ENCODE peak calls at places on chromosomes 3 and 15, in four cellular contexts. Z, G, X and N are unnamed samples.

GRCh38 chr15:75732809-75733451 is 20.3 kb upstream of the CSPG4 start:
- DNase-seq in X (peak), G (peak), Z (peak), N (peak)

GRCh38 chr15:74319596-74320357 is 47.7 kb downstream of the CYP11A1 start:
- DNase-seq in Z (no peak), G (no peak), X (no peak), N (peak)

GRCh38 chr3:173785004-173785403 is 387.5 kb downstream of the NLGN1 start:
- DNase-seq in Z (no peak), G (no peak), X (no peak), N (no peak)

GRCh38 chr3:197547618-197548017 is 8.2 kb downstream of the BDH1 start:
- DNase-seq in X (no peak), Z (peak), G (no peak), N (peak)

GRCh38 chr3:109369510-109369909 is 32.2 kb upstream of the DPPA4 start:
- DNase-seq in G (no peak), X (no peak), Z (no peak), N (peak)

GRCh38 chr3:72633101-72633500 is 215.1 kb downstream of the SHQ1 start:
- DNase-seq in Z (no peak), X (no peak), G (peak), N (no peak)

GRCh38 chr3:65988440-65988839 is 50.3 kb downstream of the MAGI1 start:
- DNase-seq in X (no peak), G (no peak), Z (no peak), N (no peak)

GRCh38 chr15:43463542-43463941 is 29.4 kb downstream of the TP53BP1 start:
- DNase-seq in X (no peak), Z (no peak), G (peak), N (no peak)

DNA sequence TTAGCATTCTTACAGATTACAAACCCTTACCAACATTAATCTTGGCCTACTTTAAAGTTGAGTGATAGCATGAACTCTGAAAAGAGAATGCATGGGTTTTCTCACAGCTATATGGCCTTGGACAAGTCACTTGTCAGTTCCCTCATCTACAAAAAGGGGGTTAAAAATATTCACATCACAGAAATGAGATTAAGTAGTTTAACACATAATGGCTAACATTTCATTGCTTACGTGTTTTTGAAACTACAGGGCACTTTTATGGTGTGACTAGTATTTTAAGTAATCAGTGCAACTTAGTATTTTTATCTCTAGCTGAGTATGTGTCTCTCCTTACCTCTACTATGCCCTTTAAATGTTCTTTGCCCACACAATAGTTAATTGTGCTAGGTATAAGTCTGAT is 13.8 kb downstream of the TRIM59 start:
- DNase-seq in G (no peak), Z (no peak), X (no peak), N (no peak)
- TF ChIP-seq CTCF in G (no peak), Z (no peak), X (no peak), N (no peak)

GRCh38 chr3:4983739-4984510 is 4.7 kb downstream of the BHLHE40 start:
- DNase-seq in G (peak), X (peak), Z (peak), N (no peak)

GRCh38 chr3:4986611-4987373 is 7.6 kb downstream of the BHLHE40 start:
- DNase-seq in G (peak), X (peak), Z (peak), N (peak)

GRCh38 chr3:4984511-4984864 is 5.3 kb downstream of the BHLHE40 start:
- DNase-seq in G (peak), X (no peak), Z (no peak), N (no peak)

GRCh38 chr3:4986175-4986610 is 7.0 kb downstream of the BHLHE40 start:
- DNase-seq in G (no peak), X (no peak), Z (no peak), N (no peak)

GRCh38 chr3:4985330-4986174 is 6.3 kb downstream of the BHLHE40 start:
- DNase-seq in X (no peak), G (peak), Z (no peak), N (no peak)
- TF ChIP-seq CTCF in X (no peak), G (no peak), Z (no peak), N (no peak)

GRCh38 chr15:62795171-62795570 is 247.4 kb upstream of the TPM1 start:
- DNase-seq in X (no peak), Z (no peak), G (no peak), N (no peak)
- TF ChIP-seq CTCF in X (no peak), Z (no peak), G (no peak), N (no peak)

GRCh38 chr3:140708815-140709214 is 31.0 kb downstream of the TRIM42 start:
- DNase-seq in G (no peak), Z (no peak), X (no peak), N (no peak)

GRCh38 chr3:140704733-140705132 is 26.9 kb downstream of the TRIM42 start:
- DNase-seq in X (no peak), Z (no peak), G (no peak), N (no peak)

GRCh38 chr3:140705954-140706353 is 28.1 kb downstream of the TRIM42 start:
- DNase-seq in X (no peak), G (no peak), Z (no peak), N (no peak)

GRCh38 chr3:140703496-140703895 is 25.6 kb downstream of the TRIM42 start:
- DNase-seq in X (no peak), G (no peak), Z (no peak), N (no peak)

DNA sequence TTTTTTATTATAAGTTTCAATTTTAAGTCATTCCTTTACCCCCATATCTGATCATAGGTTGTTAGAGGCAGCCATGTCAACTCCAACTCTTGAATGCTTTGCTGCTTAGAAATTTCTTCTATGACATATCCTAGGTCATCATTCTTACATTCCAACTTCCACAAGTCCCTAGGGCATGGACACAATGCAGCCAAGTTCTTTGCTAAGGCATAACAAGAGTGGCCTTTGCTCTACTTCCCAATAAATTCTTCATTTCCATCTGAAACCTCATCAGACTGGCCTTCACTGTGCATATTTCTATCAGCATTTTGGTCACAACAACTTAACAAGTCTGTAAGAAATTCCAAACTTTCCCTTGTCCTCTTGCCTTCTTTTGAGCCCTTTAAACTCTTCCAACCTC is 28.5 kb downstream of the TRIM42 start:
- DNase-seq in G (no peak), Z (no peak), X (no peak), N (no peak)
- TF ChIP-seq CTCF in G (no peak), Z (no peak), X (no peak), N (no peak)

GRCh38 chr15:33963831-33964664 is 4.2 kb upstream of the CHRM5 start:
- DNase-seq in X (no peak), G (peak), Z (no peak), N (no peak)
- TF ChIP-seq CTCF in X (no peak), G (peak), Z (peak), N (peak)

GRCh38 chr15:57665939-57666338 is 40.6 kb upstream of the POLR2M start:
- DNase-seq in Z (no peak), X (no peak), G (no peak), N (no peak)

GRCh38 chr15:57663262-57663661 is 43.3 kb upstream of the POLR2M start:
- DNase-seq in G (no peak), X (no peak), Z (no peak), N (no peak)

GRCh38 chr15:57665187-57665586 is 41.3 kb upstream of the POLR2M start:
- DNase-seq in G (no peak), Z (no peak), X (no peak), N (no peak)

GRCh38 chr15:57668074-57668473 is 38.4 kb upstream of the POLR2M start:
- DNase-seq in Z (no peak), X (no peak), G (no peak), N (no peak)

DNA sequence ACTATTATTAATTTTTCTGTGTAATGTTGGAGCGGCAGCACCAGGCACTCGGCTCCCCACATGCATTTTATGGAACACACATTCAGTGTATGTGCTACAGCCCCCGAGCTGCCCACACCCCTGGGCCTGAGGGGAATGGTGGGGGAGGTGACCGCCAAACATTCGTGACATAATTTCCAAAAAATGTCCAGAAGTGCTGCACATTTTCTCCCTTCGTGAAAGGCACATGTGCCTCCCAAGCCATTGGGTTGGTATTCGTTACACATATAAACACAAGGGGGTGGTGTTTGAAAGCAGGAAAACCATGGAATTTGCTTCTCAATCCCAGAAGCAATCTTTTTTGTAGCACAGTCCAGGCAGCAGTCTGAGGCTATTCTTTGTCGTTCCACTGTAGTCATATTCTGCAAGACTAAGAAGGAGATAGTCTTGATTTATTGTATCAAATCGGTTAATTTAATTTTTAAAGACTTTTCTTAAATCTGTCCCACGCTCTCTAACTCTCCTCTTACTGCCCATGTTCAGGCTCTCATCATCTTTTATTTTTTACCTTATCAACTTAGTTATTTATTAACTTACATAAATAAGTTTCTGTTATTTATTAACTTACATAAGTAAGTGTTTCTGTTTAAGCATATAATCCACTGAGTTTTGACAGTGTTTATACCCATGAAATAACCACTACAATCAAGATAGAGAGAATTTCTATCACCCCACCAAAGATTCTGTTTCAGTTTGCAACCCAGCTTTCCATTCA is 39.2 kb upstream of the POLR2M start:
- DNase-seq in X (no peak), Z (no peak), G (peak), N (no peak)
- TF ChIP-seq CTCF in X (peak), Z (peak), G (peak), N (no peak)

GRCh38 chr3:11154953-11155325 is 646 bp downstream of the HRH1 start:
- DNase-seq in X (no peak), Z (no peak), G (peak), N (peak)

GRCh38 chr3:11157406-11157805 is 3.1 kb downstream of the HRH1 start:
- DNase-seq in X (no peak), G (no peak), Z (no peak), N (no peak)

GRCh38 chr3:11155341-11156025 is 1.2 kb downstream of the HRH1 start:
- DNase-seq in G (peak), Z (peak), X (no peak), N (peak)

GRCh38 chr3:11154036-11154952 is at the start of gene HRH1:
- DNase-seq in Z (no peak), X (no peak), G (peak), N (peak)

DNA sequence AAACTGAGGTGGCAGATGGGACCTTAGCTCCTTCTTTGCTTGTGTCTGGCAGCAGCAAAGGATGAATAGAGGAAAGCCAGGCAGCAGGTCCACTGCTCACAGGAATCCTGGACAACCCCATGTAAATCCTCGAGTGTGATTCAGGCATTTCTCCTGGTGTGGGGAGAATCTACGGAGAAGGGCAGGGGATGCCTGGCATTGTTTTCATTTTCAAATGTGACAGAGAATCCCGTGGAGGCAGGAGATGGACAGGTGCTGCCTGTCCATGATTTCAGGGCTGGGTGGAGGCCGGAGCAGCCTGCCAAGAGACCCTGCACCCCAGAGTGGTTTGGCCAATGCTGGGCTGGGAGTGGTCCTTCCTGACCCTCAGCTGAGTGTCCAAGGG is 1.7 kb downstream of the HRH1 start:
- DNase-seq in X (no peak), Z (no peak), G (no peak), N (no peak)
- TF ChIP-seq CTCF in X (no peak), Z (no peak), G (no peak), N (no peak)

DNA sequence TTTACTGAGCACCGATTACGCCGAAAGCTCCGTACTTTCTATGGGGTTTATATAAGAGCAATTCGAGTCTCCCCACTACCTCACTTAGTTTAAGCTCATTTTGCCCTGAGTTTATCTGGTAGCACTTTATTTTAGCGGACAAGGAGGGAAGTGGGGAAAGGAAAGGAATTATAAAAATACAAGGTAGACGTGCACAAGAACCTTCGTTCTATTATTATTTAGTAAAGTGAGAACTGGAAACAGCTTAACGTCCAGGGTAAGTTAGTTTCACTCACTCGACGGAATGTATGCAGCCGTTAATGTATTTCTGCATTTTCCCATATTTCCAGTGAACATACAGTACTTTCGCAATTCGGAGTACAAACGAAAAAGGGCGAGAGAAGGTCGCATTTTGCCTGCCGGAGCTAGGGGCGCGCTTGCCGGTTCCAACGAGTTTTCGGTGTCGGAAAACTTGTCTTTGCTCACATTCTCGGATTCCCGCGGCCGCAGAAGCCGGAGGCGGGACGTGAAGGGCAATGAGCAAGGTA is 1.2 kb upstream of the STT3B start:
- DNase-seq in X (no peak), Z (no peak), G (no peak), N (no peak)
- TF ChIP-seq CTCF in X (peak), Z (no peak), G (peak), N (no peak)